ENCODE peak calls at places on chromosomes 12 and 14, in eight cellular contexts. One of them, this sample, is unnamed.

GRCh38 chr12:74393265-74393664 is 144.4 kb upstream of the ATXN7L3B start:
- DNase-seq in activated CD8-positive, alpha-beta memory T cell treated with anti-CD3 and anti-CD28 coated beads for 1 hour: no peak
- DNase-seq in cerebellar cortex: no peak
- DNase-seq in CD8-positive, alpha-beta memory T cell: no peak
- DNase-seq in posterior cingulate gyrus: no peak
- DNase-seq in fibroblast of lung: no peak
- DNase-seq in transverse colon: no peak
- DNase-seq in neuronal stem cell: no peak
- DNase-seq in this sample: no peak

GRCh38 chr12:28975564-28976340 is 173.3 kb upstream of the FAR2 start:
- DNase-seq in CD8-positive, alpha-beta memory T cell: no peak
- DNase-seq in fibroblast of lung: no peak
- DNase-seq in transverse colon: no peak
- DNase-seq in activated CD8-positive, alpha-beta memory T cell treated with anti-CD3 and anti-CD28 coated beads for 1 hour: no peak
- DNase-seq in neuronal stem cell: no peak
- DNase-seq in posterior cingulate gyrus: no peak
- DNase-seq in cerebellar cortex: no peak
- DNase-seq in this sample: no peak

GRCh38 chr14:60777856-60778578 is 43.5 kb downstream of the MNAT1 start:
- DNase-seq in cerebellar cortex: no peak
- DNase-seq in fibroblast of lung: peak
- DNase-seq in posterior cingulate gyrus: no peak
- DNase-seq in transverse colon: no peak
- DNase-seq in CD8-positive, alpha-beta memory T cell: no peak
- DNase-seq in neuronal stem cell: no peak
- DNase-seq in activated CD8-positive, alpha-beta memory T cell treated with anti-CD3 and anti-CD28 coated beads for 1 hour: no peak
- DNase-seq in this sample: no peak

GRCh38 chr12:75041481-75041880 is 168.2 kb downstream of the KCNC2 start:
- DNase-seq in cerebellar cortex: no peak
- DNase-seq in transverse colon: no peak
- DNase-seq in posterior cingulate gyrus: no peak
- DNase-seq in neuronal stem cell: no peak
- DNase-seq in CD8-positive, alpha-beta memory T cell: no peak
- DNase-seq in activated CD8-positive, alpha-beta memory T cell treated with anti-CD3 and anti-CD28 coated beads for 1 hour: no peak
- DNase-seq in fibroblast of lung: no peak
- DNase-seq in this sample: peak

GRCh38 chr14:68807148-68807600 is 14.3 kb upstream of the ZFP36L1 start:
- DNase-seq in fibroblast of lung: peak
- DNase-seq in CD8-positive, alpha-beta memory T cell: no peak
- DNase-seq in cerebellar cortex: no peak
- DNase-seq in neuronal stem cell: no peak
- DNase-seq in posterior cingulate gyrus: no peak
- DNase-seq in transverse colon: no peak
- DNase-seq in activated CD8-positive, alpha-beta memory T cell treated with anti-CD3 and anti-CD28 coated beads for 1 hour: no peak
- DNase-seq in this sample: no peak

GRCh38 chr14:50014809-50015208 is 101.6 kb downstream of the VCPKMT start:
- DNase-seq in neuronal stem cell: no peak
- DNase-seq in transverse colon: no peak
- DNase-seq in cerebellar cortex: no peak
- DNase-seq in posterior cingulate gyrus: no peak
- DNase-seq in activated CD8-positive, alpha-beta memory T cell treated with anti-CD3 and anti-CD28 coated beads for 1 hour: no peak
- DNase-seq in CD8-positive, alpha-beta memory T cell: no peak
- DNase-seq in fibroblast of lung: no peak
- DNase-seq in this sample: no peak

GRCh38 chr14:22071001-22071400 is 397.4 kb upstream of the OR4E1 start:
- DNase-seq in posterior cingulate gyrus: no peak
- DNase-seq in activated CD8-positive, alpha-beta memory T cell treated with anti-CD3 and anti-CD28 coated beads for 1 hour: no peak
- DNase-seq in fibroblast of lung: no peak
- DNase-seq in neuronal stem cell: no peak
- DNase-seq in cerebellar cortex: no peak
- DNase-seq in transverse colon: peak
- DNase-seq in CD8-positive, alpha-beta memory T cell: peak
- DNase-seq in this sample: no peak

GRCh38 chr12:46260913-46261476 is 7.8 kb downstream of the SLC38A1 start:
- DNase-seq in neuronal stem cell: no peak
- DNase-seq in transverse colon: no peak
- DNase-seq in CD8-positive, alpha-beta memory T cell: no peak
- DNase-seq in activated CD8-positive, alpha-beta memory T cell treated with anti-CD3 and anti-CD28 coated beads for 1 hour: no peak
- DNase-seq in posterior cingulate gyrus: no peak
- DNase-seq in fibroblast of lung: no peak
- DNase-seq in cerebellar cortex: no peak
- DNase-seq in this sample: no peak

GRCh38 chr14:102939820-102940561 is 17.5 kb downstream of the AMN start:
- DNase-seq in fibroblast of lung: no peak
- DNase-seq in activated CD8-positive, alpha-beta memory T cell treated with anti-CD3 and anti-CD28 coated beads for 1 hour: no peak
- DNase-seq in transverse colon: peak
- DNase-seq in CD8-positive, alpha-beta memory T cell: no peak
- DNase-seq in posterior cingulate gyrus: no peak
- DNase-seq in cerebellar cortex: no peak
- DNase-seq in neuronal stem cell: no peak
- DNase-seq in this sample: no peak

GRCh38 chr12:7832059-7832696 is 40.5 kb downstream of the SLC2A14 start:
- DNase-seq in fibroblast of lung: peak
- DNase-seq in posterior cingulate gyrus: no peak
- DNase-seq in CD8-positive, alpha-beta memory T cell: no peak
- DNase-seq in activated CD8-positive, alpha-beta memory T cell treated with anti-CD3 and anti-CD28 coated beads for 1 hour: no peak
- DNase-seq in cerebellar cortex: peak
- DNase-seq in neuronal stem cell: peak
- DNase-seq in transverse colon: no peak
- DNase-seq in this sample: no peak

GRCh38 chr14:58663494-58664111 is 25.8 kb downstream of the DACT1 start:
- DNase-seq in posterior cingulate gyrus: no peak
- DNase-seq in cerebellar cortex: no peak
- DNase-seq in transverse colon: peak
- DNase-seq in fibroblast of lung: peak
- DNase-seq in neuronal stem cell: no peak
- DNase-seq in activated CD8-positive, alpha-beta memory T cell treated with anti-CD3 and anti-CD28 coated beads for 1 hour: no peak
- DNase-seq in CD8-positive, alpha-beta memory T cell: no peak
- DNase-seq in this sample: no peak

GRCh38 chr12:25529738-25530137 is 23.3 kb downstream of the LMNTD1 start:
- DNase-seq in activated CD8-positive, alpha-beta memory T cell treated with anti-CD3 and anti-CD28 coated beads for 1 hour: no peak
- DNase-seq in CD8-positive, alpha-beta memory T cell: no peak
- DNase-seq in neuronal stem cell: no peak
- DNase-seq in transverse colon: no peak
- DNase-seq in fibroblast of lung: peak
- DNase-seq in cerebellar cortex: no peak
- DNase-seq in posterior cingulate gyrus: no peak
- DNase-seq in this sample: no peak

GRCh38 chr14:59678352-59678751 is 101.7 kb upstream of the CCDC175 start:
- DNase-seq in neuronal stem cell: no peak
- DNase-seq in cerebellar cortex: no peak
- DNase-seq in fibroblast of lung: no peak
- DNase-seq in posterior cingulate gyrus: no peak
- DNase-seq in CD8-positive, alpha-beta memory T cell: no peak
- DNase-seq in transverse colon: no peak
- DNase-seq in activated CD8-positive, alpha-beta memory T cell treated with anti-CD3 and anti-CD28 coated beads for 1 hour: no peak
- DNase-seq in this sample: no peak

GRCh38 chr14:73180385-73180805 is 44.1 kb downstream of the PSEN1 start:
- DNase-seq in fibroblast of lung: peak
- DNase-seq in cerebellar cortex: no peak
- DNase-seq in neuronal stem cell: no peak
- DNase-seq in posterior cingulate gyrus: no peak
- DNase-seq in activated CD8-positive, alpha-beta memory T cell treated with anti-CD3 and anti-CD28 coated beads for 1 hour: no peak
- DNase-seq in transverse colon: no peak
- DNase-seq in CD8-positive, alpha-beta memory T cell: no peak
- DNase-seq in this sample: no peak

GRCh38 chr12:131643581-131644452 is 67.1 kb upstream of the SFSWAP start:
- DNase-seq in CD8-positive, alpha-beta memory T cell: no peak
- DNase-seq in fibroblast of lung: no peak
- DNase-seq in posterior cingulate gyrus: peak
- DNase-seq in transverse colon: no peak
- DNase-seq in activated CD8-positive, alpha-beta memory T cell treated with anti-CD3 and anti-CD28 coated beads for 1 hour: no peak
- DNase-seq in neuronal stem cell: no peak
- DNase-seq in cerebellar cortex: peak
- DNase-seq in this sample: no peak

GRCh38 chr14:102827716-102828115 is 50.5 kb downstream of the TRAF3 start:
- DNase-seq in activated CD8-positive, alpha-beta memory T cell treated with anti-CD3 and anti-CD28 coated beads for 1 hour: no peak
- DNase-seq in transverse colon: no peak
- DNase-seq in neuronal stem cell: no peak
- DNase-seq in cerebellar cortex: no peak
- DNase-seq in CD8-positive, alpha-beta memory T cell: no peak
- DNase-seq in fibroblast of lung: peak
- DNase-seq in posterior cingulate gyrus: no peak
- DNase-seq in this sample: peak

GRCh38 chr14:41607119-41607785 is 576 bp downstream of the LRFN5 start:
- DNase-seq in neuronal stem cell: no peak
- DNase-seq in fibroblast of lung: peak
- DNase-seq in posterior cingulate gyrus: no peak
- DNase-seq in transverse colon: no peak
- DNase-seq in CD8-positive, alpha-beta memory T cell: no peak
- DNase-seq in activated CD8-positive, alpha-beta memory T cell treated with anti-CD3 and anti-CD28 coated beads for 1 hour: no peak
- DNase-seq in cerebellar cortex: peak
- DNase-seq in this sample: peak

GRCh38 chr14:69043007-69043444 is 63.9 kb upstream of the ACTN1 start:
- DNase-seq in fibroblast of lung: peak
- DNase-seq in cerebellar cortex: no peak
- DNase-seq in activated CD8-positive, alpha-beta memory T cell treated with anti-CD3 and anti-CD28 coated beads for 1 hour: no peak
- DNase-seq in neuronal stem cell: no peak
- DNase-seq in transverse colon: peak
- DNase-seq in CD8-positive, alpha-beta memory T cell: no peak
- DNase-seq in posterior cingulate gyrus: no peak
- DNase-seq in this sample: no peak

GRCh38 chr14:105197274-105197673 is 16.2 kb upstream of the NUDT14 start:
- DNase-seq in cerebellar cortex: no peak
- DNase-seq in posterior cingulate gyrus: no peak
- DNase-seq in activated CD8-positive, alpha-beta memory T cell treated with anti-CD3 and anti-CD28 coated beads for 1 hour: no peak
- DNase-seq in neuronal stem cell: peak
- DNase-seq in CD8-positive, alpha-beta memory T cell: no peak
- DNase-seq in fibroblast of lung: peak
- DNase-seq in transverse colon: no peak
- DNase-seq in this sample: peak

GRCh38 chr14:21220874-21221477 is 48.3 kb downstream of the HNRNPC start:
- DNase-seq in CD8-positive, alpha-beta memory T cell: no peak
- DNase-seq in activated CD8-positive, alpha-beta memory T cell treated with anti-CD3 and anti-CD28 coated beads for 1 hour: no peak
- DNase-seq in transverse colon: no peak
- DNase-seq in cerebellar cortex: no peak
- DNase-seq in fibroblast of lung: no peak
- DNase-seq in neuronal stem cell: no peak
- DNase-seq in posterior cingulate gyrus: no peak
- DNase-seq in this sample: no peak

GRCh38 chr12:48925218-48925871 is at the start of gene FKBP11:
- DNase-seq in fibroblast of lung: peak
- DNase-seq in activated CD8-positive, alpha-beta memory T cell treated with anti-CD3 and anti-CD28 coated beads for 1 hour: peak
- DNase-seq in neuronal stem cell: no peak
- DNase-seq in cerebellar cortex: no peak
- DNase-seq in CD8-positive, alpha-beta memory T cell: peak
- DNase-seq in posterior cingulate gyrus: peak
- DNase-seq in transverse colon: peak
- DNase-seq in this sample: peak

GRCh38 chr14:21902561-21903199 is 229.1 kb upstream of the OR4E1 start:
- DNase-seq in transverse colon: no peak
- DNase-seq in cerebellar cortex: no peak
- DNase-seq in neuronal stem cell: no peak
- DNase-seq in posterior cingulate gyrus: no peak
- DNase-seq in activated CD8-positive, alpha-beta memory T cell treated with anti-CD3 and anti-CD28 coated beads for 1 hour: no peak
- DNase-seq in fibroblast of lung: no peak
- DNase-seq in CD8-positive, alpha-beta memory T cell: no peak
- DNase-seq in this sample: no peak

GRCh38 chr12:38614171-38614570 is 291.2 kb downstream of the CPNE8 start:
- DNase-seq in CD8-positive, alpha-beta memory T cell: no peak
- DNase-seq in fibroblast of lung: no peak
- DNase-seq in neuronal stem cell: no peak
- DNase-seq in transverse colon: no peak
- DNase-seq in posterior cingulate gyrus: no peak
- DNase-seq in cerebellar cortex: no peak
- DNase-seq in activated CD8-positive, alpha-beta memory T cell treated with anti-CD3 and anti-CD28 coated beads for 1 hour: no peak
- DNase-seq in this sample: no peak

GRCh38 chr12:107749094-107749493 is 11.8 kb downstream of the PRDM4 start:
- DNase-seq in cerebellar cortex: no peak
- DNase-seq in activated CD8-positive, alpha-beta memory T cell treated with anti-CD3 and anti-CD28 coated beads for 1 hour: no peak
- DNase-seq in posterior cingulate gyrus: no peak
- DNase-seq in CD8-positive, alpha-beta memory T cell: no peak
- DNase-seq in neuronal stem cell: no peak
- DNase-seq in transverse colon: no peak
- DNase-seq in fibroblast of lung: no peak
- DNase-seq in this sample: no peak

GRCh38 chr12:15088115-15088514 is 115.3 kb downstream of the PDE6H start:
- DNase-seq in neuronal stem cell: no peak
- DNase-seq in cerebellar cortex: no peak
- DNase-seq in activated CD8-positive, alpha-beta memory T cell treated with anti-CD3 and anti-CD28 coated beads for 1 hour: no peak
- DNase-seq in posterior cingulate gyrus: no peak
- DNase-seq in fibroblast of lung: no peak
- DNase-seq in CD8-positive, alpha-beta memory T cell: no peak
- DNase-seq in transverse colon: no peak
- DNase-seq in this sample: no peak

GRCh38 chr12:65419284-65420072 is 141.0 kb downstream of the MSRB3 start:
- DNase-seq in fibroblast of lung: no peak
- DNase-seq in activated CD8-positive, alpha-beta memory T cell treated with anti-CD3 and anti-CD28 coated beads for 1 hour: no peak
- DNase-seq in posterior cingulate gyrus: no peak
- DNase-seq in cerebellar cortex: no peak
- DNase-seq in CD8-positive, alpha-beta memory T cell: no peak
- DNase-seq in transverse colon: no peak
- DNase-seq in neuronal stem cell: no peak
- DNase-seq in this sample: no peak

GRCh38 chr14:22099942-22100763 is 426.5 kb upstream of the OR4E1 start:
- DNase-seq in cerebellar cortex: peak
- DNase-seq in activated CD8-positive, alpha-beta memory T cell treated with anti-CD3 and anti-CD28 coated beads for 1 hour: no peak
- DNase-seq in posterior cingulate gyrus: no peak
- DNase-seq in fibroblast of lung: peak
- DNase-seq in transverse colon: peak
- DNase-seq in CD8-positive, alpha-beta memory T cell: peak
- DNase-seq in neuronal stem cell: peak
- DNase-seq in this sample: peak

GRCh38 chr12:130754234-130755001 is 38.3 kb upstream of the RIMBP2 start:
- DNase-seq in activated CD8-positive, alpha-beta memory T cell treated with anti-CD3 and anti-CD28 coated beads for 1 hour: no peak
- DNase-seq in CD8-positive, alpha-beta memory T cell: no peak
- DNase-seq in posterior cingulate gyrus: no peak
- DNase-seq in neuronal stem cell: no peak
- DNase-seq in cerebellar cortex: peak
- DNase-seq in transverse colon: no peak
- DNase-seq in fibroblast of lung: no peak
- DNase-seq in this sample: no peak

GRCh38 chr12:85697003-85697402 is 139.2 kb downstream of the RASSF9 start:
- DNase-seq in CD8-positive, alpha-beta memory T cell: no peak
- DNase-seq in cerebellar cortex: peak
- DNase-seq in activated CD8-positive, alpha-beta memory T cell treated with anti-CD3 and anti-CD28 coated beads for 1 hour: no peak
- DNase-seq in posterior cingulate gyrus: no peak
- DNase-seq in fibroblast of lung: no peak
- DNase-seq in transverse colon: no peak
- DNase-seq in neuronal stem cell: no peak
- DNase-seq in this sample: no peak

GRCh38 chr12:113231275-113232231 is 10.3 kb downstream of the TPCN1 start:
- DNase-seq in CD8-positive, alpha-beta memory T cell: no peak
- DNase-seq in fibroblast of lung: peak
- DNase-seq in activated CD8-positive, alpha-beta memory T cell treated with anti-CD3 and anti-CD28 coated beads for 1 hour: no peak
- DNase-seq in neuronal stem cell: no peak
- DNase-seq in transverse colon: no peak
- DNase-seq in posterior cingulate gyrus: no peak
- DNase-seq in cerebellar cortex: no peak
- DNase-seq in this sample: no peak

GRCh38 chr14:33307691-33308369 is 369.2 kb downstream of the NPAS3 start:
- DNase-seq in neuronal stem cell: no peak
- DNase-seq in CD8-positive, alpha-beta memory T cell: no peak
- DNase-seq in activated CD8-positive, alpha-beta memory T cell treated with anti-CD3 and anti-CD28 coated beads for 1 hour: no peak
- DNase-seq in cerebellar cortex: peak
- DNase-seq in posterior cingulate gyrus: no peak
- DNase-seq in transverse colon: no peak
- DNase-seq in fibroblast of lung: peak
- DNase-seq in this sample: peak

GRCh38 chr12:114898159-114898558 is 214.2 kb upstream of the TBX3 start:
- DNase-seq in CD8-positive, alpha-beta memory T cell: no peak
- DNase-seq in activated CD8-positive, alpha-beta memory T cell treated with anti-CD3 and anti-CD28 coated beads for 1 hour: no peak
- DNase-seq in cerebellar cortex: no peak
- DNase-seq in fibroblast of lung: no peak
- DNase-seq in posterior cingulate gyrus: no peak
- DNase-seq in transverse colon: no peak
- DNase-seq in neuronal stem cell: no peak
- DNase-seq in this sample: no peak

GRCh38 chr12:20174776-20175175 is 193.6 kb upstream of the PDE3A start:
- DNase-seq in neuronal stem cell: no peak
- DNase-seq in transverse colon: no peak
- DNase-seq in posterior cingulate gyrus: no peak
- DNase-seq in fibroblast of lung: no peak
- DNase-seq in activated CD8-positive, alpha-beta memory T cell treated with anti-CD3 and anti-CD28 coated beads for 1 hour: no peak
- DNase-seq in cerebellar cortex: no peak
- DNase-seq in CD8-positive, alpha-beta memory T cell: no peak
- DNase-seq in this sample: no peak

GRCh38 chr12:127657036-127657435 is 609.9 kb upstream of the TMEM132C start:
- DNase-seq in neuronal stem cell: no peak
- DNase-seq in cerebellar cortex: no peak
- DNase-seq in fibroblast of lung: no peak
- DNase-seq in transverse colon: no peak
- DNase-seq in posterior cingulate gyrus: no peak
- DNase-seq in CD8-positive, alpha-beta memory T cell: no peak
- DNase-seq in activated CD8-positive, alpha-beta memory T cell treated with anti-CD3 and anti-CD28 coated beads for 1 hour: no peak
- DNase-seq in this sample: no peak

This sample was measured in retina.